ENCODE peak calls at places on chromosomes 2 and 18, in seven cellular contexts. One of them, this sample, is unnamed.

GRCh38 chr18:63887424-63887823 is at the start of gene SERPINB2:
- DNase-seq in H4: no peak
- DNase-seq in stimulated activated CD4-positive, alpha-beta T cell treated with anti-CD3 and anti-CD28 coated beads, Interleukin-1b, Interleukin-23, amount 100 ng/mL, for 48 hours: no peak
- DNase-seq in pancreas: no peak
- DNase-seq in memory B cell: no peak
- DNase-seq in NCI-H2081 treated with DMSO at 0.1 percent for 48 hours: no peak
- DNase-seq in heart left ventricle: no peak
- DNase-seq in this sample: no peak

GRCh38 chr2:213317929-213318328 is 33.7 kb downstream of the SPAG16 start:
- DNase-seq in NCI-H2081 treated with DMSO at 0.1 percent for 48 hours: no peak
- DNase-seq in pancreas: no peak
- DNase-seq in memory B cell: no peak
- DNase-seq in heart left ventricle: no peak
- DNase-seq in stimulated activated CD4-positive, alpha-beta T cell treated with anti-CD3 and anti-CD28 coated beads, Interleukin-1b, Interleukin-23, amount 100 ng/mL, for 48 hours: no peak
- DNase-seq in H4: peak; percentile 34
- DNase-seq in this sample: no peak

GRCh38 chr18:37476182-37476581 is 89.4 kb downstream of the CELF4 start:
- DNase-seq in heart left ventricle: no peak
- DNase-seq in stimulated activated CD4-positive, alpha-beta T cell treated with anti-CD3 and anti-CD28 coated beads, Interleukin-1b, Interleukin-23, amount 100 ng/mL, for 48 hours: peak; percentile 20
- DNase-seq in pancreas: no peak
- DNase-seq in memory B cell: no peak
- DNase-seq in NCI-H2081 treated with DMSO at 0.1 percent for 48 hours: no peak
- DNase-seq in H4: no peak
- DNase-seq in this sample: no peak

GRCh38 chr2:155980941-155981561 is 351.5 kb downstream of the NR4A2 start:
- DNase-seq in pancreas: no peak
- DNase-seq in heart left ventricle: no peak
- DNase-seq in stimulated activated CD4-positive, alpha-beta T cell treated with anti-CD3 and anti-CD28 coated beads, Interleukin-1b, Interleukin-23, amount 100 ng/mL, for 48 hours: no peak
- DNase-seq in H4: no peak
- DNase-seq in NCI-H2081 treated with DMSO at 0.1 percent for 48 hours: no peak
- DNase-seq in memory B cell: no peak
- DNase-seq in this sample: no peak

GRCh38 chr2:10047616-10048500 is 4.5 kb downstream of the KLF11 start:
- DNase-seq in stimulated activated CD4-positive, alpha-beta T cell treated with anti-CD3 and anti-CD28 coated beads, Interleukin-1b, Interleukin-23, amount 100 ng/mL, for 48 hours: no peak
- DNase-seq in H4: no peak
- DNase-seq in pancreas: no peak
- DNase-seq in NCI-H2081 treated with DMSO at 0.1 percent for 48 hours: no peak
- DNase-seq in memory B cell: no peak
- DNase-seq in heart left ventricle: no peak
- DNase-seq in this sample: no peak

GRCh38 chr2:138324068-138324771 is 177.3 kb upstream of the SPOPL start:
- DNase-seq in stimulated activated CD4-positive, alpha-beta T cell treated with anti-CD3 and anti-CD28 coated beads, Interleukin-1b, Interleukin-23, amount 100 ng/mL, for 48 hours: no peak
- DNase-seq in memory B cell: no peak
- DNase-seq in pancreas: no peak
- DNase-seq in H4: no peak
- DNase-seq in NCI-H2081 treated with DMSO at 0.1 percent for 48 hours: no peak
- DNase-seq in heart left ventricle: no peak
- DNase-seq in this sample: no peak

GRCh38 chr2:69915050-69915945 is at the start of gene MXD1:
- DNase-seq in heart left ventricle: peak; percentile 25
- DNase-seq in H4: no peak
- DNase-seq in pancreas: no peak
- DNase-seq in stimulated activated CD4-positive, alpha-beta T cell treated with anti-CD3 and anti-CD28 coated beads, Interleukin-1b, Interleukin-23, amount 100 ng/mL, for 48 hours: no peak
- DNase-seq in memory B cell: peak; percentile 11
- DNase-seq in NCI-H2081 treated with DMSO at 0.1 percent for 48 hours: no peak
- DNase-seq in this sample: no peak

GRCh38 chr2:128750328-128751165 is 431.9 kb upstream of the HS6ST1 start:
- DNase-seq in memory B cell: no peak
- DNase-seq in stimulated activated CD4-positive, alpha-beta T cell treated with anti-CD3 and anti-CD28 coated beads, Interleukin-1b, Interleukin-23, amount 100 ng/mL, for 48 hours: no peak
- DNase-seq in H4: no peak
- DNase-seq in NCI-H2081 treated with DMSO at 0.1 percent for 48 hours: no peak
- DNase-seq in heart left ventricle: no peak
- DNase-seq in pancreas: no peak
- DNase-seq in this sample: no peak

GRCh38 chr18:78950386-78950785 is 29.2 kb upstream of the SALL3 start:
- DNase-seq in heart left ventricle: no peak
- DNase-seq in H4: no peak
- DNase-seq in NCI-H2081 treated with DMSO at 0.1 percent for 48 hours: no peak
- DNase-seq in stimulated activated CD4-positive, alpha-beta T cell treated with anti-CD3 and anti-CD28 coated beads, Interleukin-1b, Interleukin-23, amount 100 ng/mL, for 48 hours: no peak
- DNase-seq in memory B cell: no peak
- DNase-seq in pancreas: no peak
- DNase-seq in this sample: no peak

GRCh38 chr18:13217971-13218375 is 587 bp upstream of the LDLRAD4 start:
- DNase-seq in pancreas: peak; percentile 49
- DNase-seq in heart left ventricle: peak; percentile 54
- DNase-seq in memory B cell: no peak
- DNase-seq in stimulated activated CD4-positive, alpha-beta T cell treated with anti-CD3 and anti-CD28 coated beads, Interleukin-1b, Interleukin-23, amount 100 ng/mL, for 48 hours: no peak
- DNase-seq in H4: no peak
- DNase-seq in NCI-H2081 treated with DMSO at 0.1 percent for 48 hours: no peak
- DNase-seq in this sample: peak; percentile 51

GRCh38 chr2:229780856-229781773 is 66.8 kb upstream of the DNER start:
- DNase-seq in pancreas: no peak
- DNase-seq in stimulated activated CD4-positive, alpha-beta T cell treated with anti-CD3 and anti-CD28 coated beads, Interleukin-1b, Interleukin-23, amount 100 ng/mL, for 48 hours: no peak
- DNase-seq in H4: peak; percentile 30
- DNase-seq in NCI-H2081 treated with DMSO at 0.1 percent for 48 hours: no peak
- DNase-seq in memory B cell: peak; percentile 21
- DNase-seq in heart left ventricle: no peak
- DNase-seq in this sample: no peak

GRCh38 chr18:56890632-56891031 is 239.5 kb downstream of the WDR7 start:
- DNase-seq in stimulated activated CD4-positive, alpha-beta T cell treated with anti-CD3 and anti-CD28 coated beads, Interleukin-1b, Interleukin-23, amount 100 ng/mL, for 48 hours: no peak
- DNase-seq in NCI-H2081 treated with DMSO at 0.1 percent for 48 hours: no peak
- DNase-seq in heart left ventricle: no peak
- DNase-seq in pancreas: no peak
- DNase-seq in H4: peak; percentile 6
- DNase-seq in memory B cell: no peak
- DNase-seq in this sample: no peak

GRCh38 chr18:79047556-79048244 is 21.5 kb upstream of the ATP9B start:
- DNase-seq in pancreas: no peak
- DNase-seq in memory B cell: no peak
- DNase-seq in stimulated activated CD4-positive, alpha-beta T cell treated with anti-CD3 and anti-CD28 coated beads, Interleukin-1b, Interleukin-23, amount 100 ng/mL, for 48 hours: no peak
- DNase-seq in H4: peak; percentile 82
- DNase-seq in NCI-H2081 treated with DMSO at 0.1 percent for 48 hours: no peak
- DNase-seq in heart left ventricle: no peak
- DNase-seq in this sample: no peak

GRCh38 chr2:186972281-186972970 is 123.5 kb upstream of the ZSWIM2 start:
- DNase-seq in pancreas: no peak
- DNase-seq in stimulated activated CD4-positive, alpha-beta T cell treated with anti-CD3 and anti-CD28 coated beads, Interleukin-1b, Interleukin-23, amount 100 ng/mL, for 48 hours: no peak
- DNase-seq in memory B cell: no peak
- DNase-seq in H4: no peak
- DNase-seq in heart left ventricle: no peak
- DNase-seq in NCI-H2081 treated with DMSO at 0.1 percent for 48 hours: no peak
- DNase-seq in this sample: no peak

GRCh38 chr2:3709225-3709624 is 5.8 kb downstream of the DCDC2C start:
- DNase-seq in heart left ventricle: no peak
- DNase-seq in memory B cell: no peak
- DNase-seq in stimulated activated CD4-positive, alpha-beta T cell treated with anti-CD3 and anti-CD28 coated beads, Interleukin-1b, Interleukin-23, amount 100 ng/mL, for 48 hours: no peak
- DNase-seq in NCI-H2081 treated with DMSO at 0.1 percent for 48 hours: no peak
- DNase-seq in H4: no peak
- DNase-seq in pancreas: no peak
- DNase-seq in this sample: no peak

GRCh38 chr2:20514596-20515269 is 67.9 kb downstream of the RHOB start:
- DNase-seq in stimulated activated CD4-positive, alpha-beta T cell treated with anti-CD3 and anti-CD28 coated beads, Interleukin-1b, Interleukin-23, amount 100 ng/mL, for 48 hours: no peak
- DNase-seq in NCI-H2081 treated with DMSO at 0.1 percent for 48 hours: no peak
- DNase-seq in memory B cell: no peak
- DNase-seq in heart left ventricle: no peak
- DNase-seq in H4: peak; percentile 71
- DNase-seq in pancreas: no peak
- DNase-seq in this sample: no peak

GRCh38 chr2:135948642-135949355 is 36.6 kb downstream of the DARS1 start:
- DNase-seq in H4: peak; percentile 57
- DNase-seq in pancreas: no peak
- DNase-seq in NCI-H2081 treated with DMSO at 0.1 percent for 48 hours: no peak
- DNase-seq in heart left ventricle: no peak
- DNase-seq in memory B cell: no peak
- DNase-seq in stimulated activated CD4-positive, alpha-beta T cell treated with anti-CD3 and anti-CD28 coated beads, Interleukin-1b, Interleukin-23, amount 100 ng/mL, for 48 hours: no peak
- DNase-seq in this sample: no peak

GRCh38 chr2:23449413-23449812 is 64.4 kb downstream of the KLHL29 start:
- DNase-seq in stimulated activated CD4-positive, alpha-beta T cell treated with anti-CD3 and anti-CD28 coated beads, Interleukin-1b, Interleukin-23, amount 100 ng/mL, for 48 hours: no peak
- DNase-seq in heart left ventricle: no peak
- DNase-seq in H4: no peak
- DNase-seq in NCI-H2081 treated with DMSO at 0.1 percent for 48 hours: no peak
- DNase-seq in pancreas: no peak
- DNase-seq in memory B cell: no peak
- DNase-seq in this sample: no peak

GRCh38 chr2:205755923-205756322 is 73.6 kb downstream of the NRP2 start:
- DNase-seq in stimulated activated CD4-positive, alpha-beta T cell treated with anti-CD3 and anti-CD28 coated beads, Interleukin-1b, Interleukin-23, amount 100 ng/mL, for 48 hours: no peak
- DNase-seq in pancreas: no peak
- DNase-seq in memory B cell: no peak
- DNase-seq in NCI-H2081 treated with DMSO at 0.1 percent for 48 hours: no peak
- DNase-seq in H4: no peak
- DNase-seq in heart left ventricle: peak; percentile 37
- DNase-seq in this sample: no peak

GRCh38 chr2:20494246-20494645 is 47.4 kb downstream of the RHOB start:
- DNase-seq in H4: peak; percentile 15
- DNase-seq in pancreas: no peak
- DNase-seq in stimulated activated CD4-positive, alpha-beta T cell treated with anti-CD3 and anti-CD28 coated beads, Interleukin-1b, Interleukin-23, amount 100 ng/mL, for 48 hours: no peak
- DNase-seq in heart left ventricle: no peak
- DNase-seq in memory B cell: no peak
- DNase-seq in NCI-H2081 treated with DMSO at 0.1 percent for 48 hours: no peak
- DNase-seq in this sample: no peak

GRCh38 chr2:156294945-156295580 is 37.5 kb downstream of the NR4A2 start:
- DNase-seq in stimulated activated CD4-positive, alpha-beta T cell treated with anti-CD3 and anti-CD28 coated beads, Interleukin-1b, Interleukin-23, amount 100 ng/mL, for 48 hours: no peak
- DNase-seq in heart left ventricle: no peak
- DNase-seq in NCI-H2081 treated with DMSO at 0.1 percent for 48 hours: no peak
- DNase-seq in pancreas: no peak
- DNase-seq in memory B cell: no peak
- DNase-seq in H4: no peak
- DNase-seq in this sample: no peak

GRCh38 chr2:9251154-9252001 is 44.8 kb downstream of the ASAP2 start:
- DNase-seq in NCI-H2081 treated with DMSO at 0.1 percent for 48 hours: no peak
- DNase-seq in heart left ventricle: no peak
- DNase-seq in memory B cell: no peak
- DNase-seq in pancreas: no peak
- DNase-seq in stimulated activated CD4-positive, alpha-beta T cell treated with anti-CD3 and anti-CD28 coated beads, Interleukin-1b, Interleukin-23, amount 100 ng/mL, for 48 hours: no peak
- DNase-seq in H4: peak; percentile 79
- DNase-seq in this sample: no peak

GRCh38 chr18:56726906-56727305 is 75.7 kb downstream of the WDR7 start:
- DNase-seq in memory B cell: no peak
- DNase-seq in NCI-H2081 treated with DMSO at 0.1 percent for 48 hours: no peak
- DNase-seq in H4: no peak
- DNase-seq in pancreas: no peak
- DNase-seq in stimulated activated CD4-positive, alpha-beta T cell treated with anti-CD3 and anti-CD28 coated beads, Interleukin-1b, Interleukin-23, amount 100 ng/mL, for 48 hours: no peak
- DNase-seq in heart left ventricle: no peak
- DNase-seq in this sample: no peak

GRCh38 chr18:77100751-77101355 is 31.7 kb downstream of the MBP start:
- DNase-seq in pancreas: no peak
- DNase-seq in memory B cell: no peak
- DNase-seq in NCI-H2081 treated with DMSO at 0.1 percent for 48 hours: no peak
- DNase-seq in stimulated activated CD4-positive, alpha-beta T cell treated with anti-CD3 and anti-CD28 coated beads, Interleukin-1b, Interleukin-23, amount 100 ng/mL, for 48 hours: peak; percentile 35
- DNase-seq in H4: no peak
- DNase-seq in heart left ventricle: no peak
- DNase-seq in this sample: no peak

GRCh38 chr2:150474326-150475074 is 13.0 kb downstream of the RND3 start:
- DNase-seq in stimulated activated CD4-positive, alpha-beta T cell treated with anti-CD3 and anti-CD28 coated beads, Interleukin-1b, Interleukin-23, amount 100 ng/mL, for 48 hours: no peak
- DNase-seq in H4: no peak
- DNase-seq in heart left ventricle: no peak
- DNase-seq in pancreas: no peak
- DNase-seq in NCI-H2081 treated with DMSO at 0.1 percent for 48 hours: no peak
- DNase-seq in memory B cell: no peak
- DNase-seq in this sample: no peak

GRCh38 chr18:58263055-58263732 is 219.2 kb downstream of the NEDD4L start:
- DNase-seq in pancreas: no peak
- DNase-seq in H4: no peak
- DNase-seq in memory B cell: no peak
- DNase-seq in stimulated activated CD4-positive, alpha-beta T cell treated with anti-CD3 and anti-CD28 coated beads, Interleukin-1b, Interleukin-23, amount 100 ng/mL, for 48 hours: no peak
- DNase-seq in NCI-H2081 treated with DMSO at 0.1 percent for 48 hours: no peak
- DNase-seq in heart left ventricle: no peak
- DNase-seq in this sample: no peak

GRCh38 chr2:84424152-84424551 is 34.9 kb downstream of the SUCLG1 start:
- DNase-seq in NCI-H2081 treated with DMSO at 0.1 percent for 48 hours: no peak
- DNase-seq in memory B cell: no peak
- DNase-seq in pancreas: no peak
- DNase-seq in H4: no peak
- DNase-seq in stimulated activated CD4-positive, alpha-beta T cell treated with anti-CD3 and anti-CD28 coated beads, Interleukin-1b, Interleukin-23, amount 100 ng/mL, for 48 hours: no peak
- DNase-seq in heart left ventricle: no peak
- DNase-seq in this sample: no peak

GRCh38 chr2:36366491-36367120 is 11.0 kb downstream of the CRIM1 start:
- DNase-seq in pancreas: no peak
- DNase-seq in H4: no peak
- DNase-seq in memory B cell: no peak
- DNase-seq in stimulated activated CD4-positive, alpha-beta T cell treated with anti-CD3 and anti-CD28 coated beads, Interleukin-1b, Interleukin-23, amount 100 ng/mL, for 48 hours: no peak
- DNase-seq in heart left ventricle: no peak
- DNase-seq in NCI-H2081 treated with DMSO at 0.1 percent for 48 hours: no peak
- DNase-seq in this sample: no peak

GRCh38 chr2:40164736-40165502 is 287.0 kb downstream of the SLC8A1 start:
- DNase-seq in stimulated activated CD4-positive, alpha-beta T cell treated with anti-CD3 and anti-CD28 coated beads, Interleukin-1b, Interleukin-23, amount 100 ng/mL, for 48 hours: no peak
- DNase-seq in pancreas: no peak
- DNase-seq in memory B cell: no peak
- DNase-seq in H4: no peak
- DNase-seq in heart left ventricle: peak; percentile 36
- DNase-seq in NCI-H2081 treated with DMSO at 0.1 percent for 48 hours: no peak
- DNase-seq in this sample: no peak

GRCh38 chr2:197269173-197269572 is 41.4 kb downstream of the ANKRD44 start:
- DNase-seq in stimulated activated CD4-positive, alpha-beta T cell treated with anti-CD3 and anti-CD28 coated beads, Interleukin-1b, Interleukin-23, amount 100 ng/mL, for 48 hours: no peak
- DNase-seq in heart left ventricle: no peak
- DNase-seq in H4: no peak
- DNase-seq in memory B cell: no peak
- DNase-seq in NCI-H2081 treated with DMSO at 0.1 percent for 48 hours: no peak
- DNase-seq in pancreas: no peak
- DNase-seq in this sample: no peak

GRCh38 chr2:221572821-221573429 is 821 bp upstream of the EPHA4 start:
- DNase-seq in stimulated activated CD4-positive, alpha-beta T cell treated with anti-CD3 and anti-CD28 coated beads, Interleukin-1b, Interleukin-23, amount 100 ng/mL, for 48 hours: peak; percentile 14
- DNase-seq in NCI-H2081 treated with DMSO at 0.1 percent for 48 hours: no peak
- DNase-seq in heart left ventricle: peak; percentile 51
- DNase-seq in pancreas: no peak
- DNase-seq in H4: peak; percentile 52
- DNase-seq in memory B cell: no peak
- DNase-seq in this sample: no peak

GRCh38 chr2:1617425-1618021 is 126.8 kb downstream of the PXDN start:
- DNase-seq in NCI-H2081 treated with DMSO at 0.1 percent for 48 hours: no peak
- DNase-seq in memory B cell: no peak
- DNase-seq in pancreas: no peak
- DNase-seq in stimulated activated CD4-positive, alpha-beta T cell treated with anti-CD3 and anti-CD28 coated beads, Interleukin-1b, Interleukin-23, amount 100 ng/mL, for 48 hours: no peak
- DNase-seq in heart left ventricle: no peak
- DNase-seq in H4: no peak
- DNase-seq in this sample: no peak

GRCh38 chr2:26709323-26710110 is 17.0 kb downstream of the KCNK3 start:
- DNase-seq in NCI-H2081 treated with DMSO at 0.1 percent for 48 hours: no peak
- DNase-seq in heart left ventricle: no peak
- DNase-seq in pancreas: peak; percentile 21
- DNase-seq in stimulated activated CD4-positive, alpha-beta T cell treated with anti-CD3 and anti-CD28 coated beads, Interleukin-1b, Interleukin-23, amount 100 ng/mL, for 48 hours: no peak
- DNase-seq in H4: no peak
- DNase-seq in memory B cell: no peak
- DNase-seq in this sample: no peak

GRCh38 chr2:71880846-71881610 is 266.6 kb downstream of the CYP26B1 start:
- DNase-seq in H4: no peak
- DNase-seq in heart left ventricle: no peak
- DNase-seq in pancreas: no peak
- DNase-seq in stimulated activated CD4-positive, alpha-beta T cell treated with anti-CD3 and anti-CD28 coated beads, Interleukin-1b, Interleukin-23, amount 100 ng/mL, for 48 hours: no peak
- DNase-seq in memory B cell: no peak
- DNase-seq in NCI-H2081 treated with DMSO at 0.1 percent for 48 hours: no peak
- DNase-seq in this sample: no peak

GRCh38 chr2:124489686-124490085 is 464.6 kb downstream of the CNTNAP5 start:
- DNase-seq in memory B cell: no peak
- DNase-seq in pancreas: no peak
- DNase-seq in stimulated activated CD4-positive, alpha-beta T cell treated with anti-CD3 and anti-CD28 coated beads, Interleukin-1b, Interleukin-23, amount 100 ng/mL, for 48 hours: no peak
- DNase-seq in NCI-H2081 treated with DMSO at 0.1 percent for 48 hours: no peak
- DNase-seq in H4: no peak
- DNase-seq in heart left ventricle: no peak
- DNase-seq in this sample: no peak

GRCh38 chr2:71787476-71788185 is 334.3 kb downstream of the DYSF start:
- DNase-seq in pancreas: no peak
- DNase-seq in H4: no peak
- DNase-seq in memory B cell: no peak
- DNase-seq in heart left ventricle: peak; percentile 3
- DNase-seq in NCI-H2081 treated with DMSO at 0.1 percent for 48 hours: no peak
- DNase-seq in stimulated activated CD4-positive, alpha-beta T cell treated with anti-CD3 and anti-CD28 coated beads, Interleukin-1b, Interleukin-23, amount 100 ng/mL, for 48 hours: no peak
- DNase-seq in this sample: no peak

GRCh38 chr18:56391933-56392590 is 246.3 kb downstream of the TXNL1 start:
- DNase-seq in stimulated activated CD4-positive, alpha-beta T cell treated with anti-CD3 and anti-CD28 coated beads, Interleukin-1b, Interleukin-23, amount 100 ng/mL, for 48 hours: no peak
- DNase-seq in NCI-H2081 treated with DMSO at 0.1 percent for 48 hours: no peak
- DNase-seq in H4: no peak
- DNase-seq in heart left ventricle: no peak
- DNase-seq in memory B cell: no peak
- DNase-seq in pancreas: no peak
- DNase-seq in this sample: no peak

GRCh38 chr2:151237422-151238012 is 24.1 kb downstream of the RBM43 start:
- DNase-seq in heart left ventricle: no peak
- DNase-seq in NCI-H2081 treated with DMSO at 0.1 percent for 48 hours: no peak
- DNase-seq in stimulated activated CD4-positive, alpha-beta T cell treated with anti-CD3 and anti-CD28 coated beads, Interleukin-1b, Interleukin-23, amount 100 ng/mL, for 48 hours: peak; percentile 39
- DNase-seq in memory B cell: no peak
- DNase-seq in pancreas: no peak
- DNase-seq in H4: peak; percentile 22
- DNase-seq in this sample: no peak

This sample was measured in uterus.